ENCODE peak calls at places on chromosome 19, in five cellular contexts. P, O, E, S and Z are unnamed samples. For H3K36me3, the result is how much of the 10 kb centered on the place peaks cover.

GRCh38 chr19:52492991-52493470 is 34.4 kb upstream of the ZNF808 start:
- DNase-seq in E (peak), O (no peak), S (no peak), P (no peak), Z (no peak)

GRCh38 chr19:40270362-40271089 is 14.6 kb downstream of the AKT2 start:
- DNase-seq in P (no peak), E (no peak), S (no peak), O (no peak), Z (no peak)

GRCh38 chr19:1873524-1874473 is 10.4 kb upstream of the KLF16 start:
- DNase-seq in O (no peak), P (no peak), S (peak), E (peak), Z (no peak)

GRCh38 chr19:30204721-30205120 is 167.5 kb upstream of the ZNF536 start:
- DNase-seq in S (no peak), P (no peak), O (no peak), E (no peak), Z (no peak)

GRCh38 chr19:3544742-3545668 is 6.0 kb downstream of the TEKTIP1 start:
- DNase-seq in E (peak), S (peak), P (no peak), O (peak), Z (peak)

GRCh38 chr19:48565090-48565489 is 13.1 kb downstream of the SULT2B1 start:
- DNase-seq in P (no peak), S (no peak), E (no peak), O (no peak), Z (no peak)

GRCh38 chr19:11598103-11598483 is 810 bp downstream of the ZNF627 start:
- DNase-seq in P (no peak), S (no peak), E (no peak), O (no peak), Z (no peak)

GRCh38 chr19:37413243-37414084 is 42.6 kb downstream of the ZNF527 start:
- DNase-seq in P (no peak), S (no peak), E (no peak), O (no peak), Z (no peak)

GRCh38 chr19:36916991-36917390 is 859 bp downstream of the ZNF568 start:
- DNase-seq in P (no peak), O (no peak), E (no peak), S (peak), Z (peak)

GRCh38 chr19:3125900-3126524 is 9.8 kb upstream of the GNA15 start:
- DNase-seq in S (peak), P (no peak), E (peak), O (peak), Z (peak)

GRCh38 chr19:40219721-40220276 is 1.6 kb upstream of the TTC9B start:
- DNase-seq in S (no peak), O (no peak), E (no peak), P (no peak), Z (no peak)

GRCh38 chr19:29287061-29287460 is 74.1 kb upstream of the UQCRFS1 start:
- DNase-seq in E (no peak), S (no peak), P (no peak), O (no peak), Z (no peak)

GRCh38 chr19:38507551-38508127 is 74.1 kb downstream of the RYR1 start:
- DNase-seq in S (no peak), E (no peak), O (no peak), P (no peak), Z (no peak)

GRCh38 chr19:58558623-58559274 is 338 bp upstream of the UBE2M start:
- DNase-seq in P (peak), S (peak), E (peak), O (peak), Z (peak)

GRCh38 chr19:46381746-46382345 is 31.5 kb downstream of the CCDC8 start:
- DNase-seq in E (no peak), P (no peak), S (no peak), O (no peak), Z (no peak)

GRCh38 chr19:46385636-46386035 is 27.7 kb downstream of the CCDC8 start:
- DNase-seq in S (no peak), P (no peak), O (no peak), E (no peak), Z (no peak)

GRCh38 chr19:46383171-46383815 is 30.1 kb downstream of the CCDC8 start:
- DNase-seq in P (no peak), O (no peak), S (no peak), E (no peak), Z (no peak)

GRCh38 chr19:46384396-46384795 is 29.0 kb downstream of the CCDC8 start:
- DNase-seq in O (no peak), S (peak), P (no peak), E (peak), Z (no peak)

GRCh38 chr19:46383846-46384245 is 29.5 kb downstream of the CCDC8 start:
- DNase-seq in P (no peak), E (no peak), S (peak), O (no peak), Z (no peak)
- H3K36me3 ChIP-seq in P (under half), E (half or more), S (under half), O (under half), Z (under half)

DNA sequence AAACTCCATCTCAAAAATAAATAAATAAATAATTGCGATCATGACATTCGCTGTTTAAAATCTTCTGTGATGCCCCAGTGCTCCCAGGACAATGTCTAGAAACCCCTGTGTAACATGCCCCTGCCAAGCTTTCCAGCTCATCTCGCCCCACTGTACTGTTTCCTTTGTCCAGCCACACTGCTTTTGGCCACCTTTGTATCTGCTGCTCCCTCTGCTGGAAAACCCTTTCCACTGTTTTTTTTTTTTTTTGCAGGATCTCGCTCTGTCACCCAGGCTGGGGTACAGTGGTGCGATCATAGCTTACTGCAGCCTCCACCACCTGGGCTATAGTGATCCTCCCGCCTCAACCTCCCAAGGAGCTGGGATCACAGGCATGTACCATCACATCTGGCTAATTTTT is 7.5 kb downstream of the PLAUR start:
- DNase-seq in S (no peak), P (no peak), O (no peak), E (no peak), Z (no peak)
- TF ChIP-seq CTCF in S (peak), P (no peak), O (peak), E (peak), Z (no peak)

GRCh38 chr19:17197666-17198065 is 17.5 kb upstream of the USE1 start:
- DNase-seq in S (no peak), P (no peak), E (no peak), O (no peak), Z (no peak)

GRCh38 chr19:17205237-17206140 is 9.7 kb upstream of the USE1 start:
- DNase-seq in O (peak), S (peak), E (peak), P (peak), Z (no peak)

GRCh38 chr19:17202713-17203112 is 12.4 kb upstream of the USE1 start:
- DNase-seq in P (no peak), S (no peak), E (no peak), O (no peak), Z (no peak)

GRCh38 chr19:17200408-17201079 is 14.6 kb upstream of the USE1 start:
- DNase-seq in P (no peak), S (no peak), E (no peak), O (no peak), Z (no peak)

DNA sequence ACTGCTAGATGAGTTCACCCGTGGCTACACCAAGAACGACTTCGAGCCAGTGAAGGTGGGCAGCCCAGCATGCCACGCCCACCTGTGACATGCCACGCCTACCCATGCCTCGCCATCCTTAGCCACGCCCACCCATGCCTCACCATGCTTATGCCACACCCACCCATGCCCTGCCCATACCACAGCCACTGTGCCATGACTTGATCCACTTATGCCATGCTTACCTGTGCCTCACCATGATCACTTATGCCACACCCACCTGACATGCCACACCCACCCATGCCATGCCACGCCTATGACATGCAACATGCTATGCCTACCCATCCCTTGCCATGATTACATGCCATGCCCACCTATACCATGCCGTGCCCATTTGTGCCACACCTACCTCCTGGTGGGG is 12.9 kb upstream of the USE1 start:
- DNase-seq in O (no peak), P (no peak), S (no peak), E (no peak), Z (no peak)
- H3K36me3 ChIP-seq in O (under half), P (under half), S (under half), E (half or more), Z (half or more)

GRCh38 chr19:55216461-55217198 is 7.3 kb upstream of the PTPRH start:
- DNase-seq in E (peak), P (peak), S (peak), O (peak), Z (peak)
- TF ChIP-seq CTCF in E (no peak), P (no peak), S (no peak), O (no peak), Z (no peak)

GRCh38 chr19:32354345-32354744 is 8.9 kb downstream of the ZNF507 start:
- DNase-seq in O (no peak), P (no peak), E (no peak), S (no peak), Z (no peak)
- H3K36me3 ChIP-seq in O (under half), P (under half), E (half or more), S (under half), Z (under half)

DNA sequence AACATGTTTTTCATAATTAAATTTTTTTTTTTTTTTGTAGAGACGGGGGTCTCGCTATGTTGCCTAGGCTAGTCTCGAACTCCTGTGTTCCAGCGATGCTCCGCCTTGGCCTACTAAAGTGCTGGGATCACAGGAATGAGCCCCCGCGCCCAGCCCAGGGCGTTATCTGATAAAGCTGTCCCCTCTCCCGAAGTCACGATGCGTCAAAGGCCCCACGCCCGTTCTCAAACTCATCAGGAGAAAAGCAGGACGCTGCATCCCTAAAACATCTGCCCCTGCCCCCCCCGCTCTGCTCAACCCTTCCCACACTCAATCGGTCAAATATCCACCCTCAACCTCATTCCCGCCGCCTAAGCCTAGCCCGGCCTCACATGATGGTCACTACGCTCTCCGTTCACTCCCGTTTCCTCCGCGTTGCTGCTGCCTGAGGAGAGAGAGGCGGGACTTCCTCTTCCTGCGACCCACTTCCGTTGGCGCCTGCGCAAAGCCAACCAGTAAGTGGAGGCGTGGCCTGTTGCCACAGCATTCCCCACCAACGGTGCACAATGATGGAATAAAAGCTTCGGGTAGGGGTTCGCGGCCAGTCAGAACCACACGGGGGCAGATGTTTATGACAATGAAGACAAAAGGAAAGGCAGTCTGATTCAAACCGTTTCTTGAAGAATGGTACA is at the start of gene SNRPD2:
- DNase-seq in S (peak), E (peak), O (peak), P (peak), Z (no peak)
- TF ChIP-seq CTCF in S (no peak), E (no peak), O (no peak), P (peak), Z (no peak)

DNA sequence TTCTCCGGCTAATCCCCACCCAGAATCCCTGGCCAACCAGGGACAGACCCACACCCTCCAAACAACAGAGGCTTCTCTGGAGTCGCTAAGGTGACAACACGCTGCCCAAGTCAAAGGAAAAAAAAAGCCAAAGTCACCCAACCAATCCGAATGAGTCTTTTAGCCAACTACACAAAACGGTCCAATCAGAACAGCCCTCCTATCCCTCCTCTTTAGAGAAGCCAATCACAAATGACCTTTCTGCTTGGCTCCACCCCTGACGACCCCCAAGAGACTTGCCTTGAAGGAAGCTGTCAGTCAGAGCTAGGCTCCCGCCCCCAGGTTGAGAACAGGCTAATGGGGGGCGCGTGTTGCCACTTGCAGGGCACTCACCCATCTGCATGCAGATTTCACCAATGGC is 6.6 kb upstream of the FBXW9 start:
- DNase-seq in O (no peak), S (no peak), E (no peak), P (no peak), Z (no peak)
- H3K36me3 ChIP-seq in O (under half), S (under half), E (half or more), P (under half), Z (under half)

GRCh38 chr19:18332917-18333530 is 7.4 kb upstream of the PGPEP1 start:
- DNase-seq in P (no peak), O (no peak), S (no peak), E (no peak), Z (no peak)

GRCh38 chr19:18326772-18327171 is 3.9 kb upstream of the LSM4 start:
- DNase-seq in P (no peak), E (no peak), O (no peak), S (no peak), Z (no peak)

GRCh38 chr19:18329035-18329376 is 6.1 kb upstream of the LSM4 start:
- DNase-seq in E (no peak), P (no peak), O (no peak), S (no peak), Z (no peak)

GRCh38 chr19:18330865-18331264 is 8.0 kb upstream of the LSM4 start:
- DNase-seq in E (no peak), P (no peak), S (no peak), O (no peak), Z (no peak)

DNA sequence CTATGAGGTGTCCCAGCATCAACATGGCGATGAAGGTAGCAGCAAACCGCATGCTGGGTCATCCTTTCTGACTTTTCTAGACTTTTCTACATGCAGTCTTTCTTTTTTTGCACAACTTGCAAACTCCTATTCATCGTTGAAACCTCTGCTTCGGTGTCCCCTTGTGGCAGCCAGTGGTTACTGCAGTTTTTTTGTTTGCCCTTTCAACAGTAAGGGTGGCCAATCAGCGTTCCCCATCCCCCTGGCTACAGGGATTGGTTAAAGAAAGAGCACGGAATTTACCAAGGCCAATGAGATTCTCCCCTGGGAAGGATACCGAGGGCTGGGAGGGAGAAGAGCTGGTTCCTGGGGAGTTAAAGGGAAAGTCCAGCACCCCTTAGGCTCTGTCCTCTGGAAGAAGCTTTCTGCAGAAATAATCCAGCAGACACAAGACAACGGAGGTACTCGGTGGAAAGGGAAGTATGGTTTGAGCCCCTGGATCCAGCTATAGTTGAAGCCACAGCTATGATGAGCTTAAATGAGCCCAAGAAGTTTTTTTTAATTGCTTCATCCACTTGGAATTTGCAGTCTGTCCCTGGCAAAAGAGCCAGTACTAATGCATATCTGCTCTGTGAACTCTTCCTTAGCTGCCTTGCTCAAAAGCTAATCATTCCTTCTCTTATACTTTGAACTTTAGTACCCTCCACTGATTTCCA is 5.6 kb upstream of the LSM4 start:
- DNase-seq in O (peak), S (peak), E (peak), P (peak), Z (peak)
- TF ChIP-seq CTCF in O (peak), S (peak), E (peak), P (peak), Z (peak)

GRCh38 chr19:16638666-16639065 is 10.7 kb upstream of the MED26 start:
- DNase-seq in O (no peak), P (no peak), S (no peak), E (no peak), Z (no peak)
- H3K36me3 ChIP-seq in O (under half), P (under half), S (under half), E (half or more), Z (under half)